ENCODE peak calls at places on chromosomes 16 and 17, in eight cellular contexts. One of them, this sample, is unnamed.

GRCh38 chr16:28146536-28146935 is 65.2 kb downstream of the XPO6 start:
- DNase-seq in NCI-H1436: no peak
- DNase-seq in EH: no peak
- DNase-seq in K562: no peak
- DNase-seq in C1 segment of cervical spinal cord: no peak
- DNase-seq in bronchial epithelial cell: no peak
- DNase-seq in stimulated activated CD8-positive, alpha-beta memory T cell treated with anti-CD3 and anti-CD28 coated beads, Interleukin-4, amount 100 ng/mL, for 4 hours: no peak
- DNase-seq in psoas muscle: no peak
- DNase-seq in this sample: no peak

GRCh38 chr17:13393841-13394710 is 207.7 kb downstream of the HS3ST3A1 start:
- DNase-seq in NCI-H1436: no peak
- DNase-seq in EH: peak
- DNase-seq in K562: no peak
- DNase-seq in C1 segment of cervical spinal cord: no peak
- DNase-seq in bronchial epithelial cell: peak
- DNase-seq in stimulated activated CD8-positive, alpha-beta memory T cell treated with anti-CD3 and anti-CD28 coated beads, Interleukin-4, amount 100 ng/mL, for 4 hours: no peak
- DNase-seq in psoas muscle: no peak
- DNase-seq in this sample: peak

GRCh38 chr16:17107450-17107849 is 363.3 kb downstream of the XYLT1 start:
- DNase-seq in NCI-H1436: no peak
- DNase-seq in EH: no peak
- DNase-seq in K562: no peak
- DNase-seq in C1 segment of cervical spinal cord: no peak
- DNase-seq in bronchial epithelial cell: no peak
- DNase-seq in stimulated activated CD8-positive, alpha-beta memory T cell treated with anti-CD3 and anti-CD28 coated beads, Interleukin-4, amount 100 ng/mL, for 4 hours: no peak
- DNase-seq in psoas muscle: no peak
- DNase-seq in this sample: no peak

GRCh38 chr17:27457731-27458523 is 1.7 kb downstream of the KSR1 start:
- DNase-seq in NCI-H1436: no peak
- DNase-seq in EH: peak
- DNase-seq in K562: peak
- DNase-seq in C1 segment of cervical spinal cord: no peak
- DNase-seq in bronchial epithelial cell: no peak
- DNase-seq in stimulated activated CD8-positive, alpha-beta memory T cell treated with anti-CD3 and anti-CD28 coated beads, Interleukin-4, amount 100 ng/mL, for 4 hours: no peak
- DNase-seq in psoas muscle: no peak
- DNase-seq in this sample: no peak

GRCh38 chr17:44589316-44590071 is 32.2 kb downstream of the FZD2 start:
- DNase-seq in NCI-H1436: no peak
- DNase-seq in EH: peak
- DNase-seq in K562: no peak
- DNase-seq in C1 segment of cervical spinal cord: no peak
- DNase-seq in bronchial epithelial cell: no peak
- DNase-seq in stimulated activated CD8-positive, alpha-beta memory T cell treated with anti-CD3 and anti-CD28 coated beads, Interleukin-4, amount 100 ng/mL, for 4 hours: no peak
- DNase-seq in psoas muscle: no peak
- DNase-seq in this sample: no peak

GRCh38 chr16:87560428-87561199 is 41.7 kb upstream of the JPH3 start:
- DNase-seq in NCI-H1436: no peak
- DNase-seq in EH: peak
- DNase-seq in K562: peak
- DNase-seq in C1 segment of cervical spinal cord: no peak
- DNase-seq in bronchial epithelial cell: no peak
- DNase-seq in stimulated activated CD8-positive, alpha-beta memory T cell treated with anti-CD3 and anti-CD28 coated beads, Interleukin-4, amount 100 ng/mL, for 4 hours: no peak
- DNase-seq in psoas muscle: no peak
- DNase-seq in this sample: peak

GRCh38 chr16:67641779-67642708 is 2.9 kb upstream of the CARMIL2 start:
- DNase-seq in NCI-H1436: no peak
- DNase-seq in EH: peak
- DNase-seq in K562: no peak
- DNase-seq in C1 segment of cervical spinal cord: no peak
- DNase-seq in bronchial epithelial cell: peak
- DNase-seq in stimulated activated CD8-positive, alpha-beta memory T cell treated with anti-CD3 and anti-CD28 coated beads, Interleukin-4, amount 100 ng/mL, for 4 hours: no peak
- DNase-seq in psoas muscle: peak
- DNase-seq in this sample: peak

GRCh38 chr16:68961778-68962402 is 118.6 kb downstream of the TANGO6 start:
- DNase-seq in NCI-H1436: no peak
- DNase-seq in EH: no peak
- DNase-seq in K562: no peak
- DNase-seq in C1 segment of cervical spinal cord: no peak
- DNase-seq in bronchial epithelial cell: no peak
- DNase-seq in stimulated activated CD8-positive, alpha-beta memory T cell treated with anti-CD3 and anti-CD28 coated beads, Interleukin-4, amount 100 ng/mL, for 4 hours: no peak
- DNase-seq in psoas muscle: no peak
- DNase-seq in this sample: no peak

GRCh38 chr17:73096866-73097265 is 4.4 kb upstream of the SLC39A11 start:
- DNase-seq in NCI-H1436: no peak
- DNase-seq in EH: no peak
- DNase-seq in K562: no peak
- DNase-seq in C1 segment of cervical spinal cord: no peak
- DNase-seq in bronchial epithelial cell: no peak
- DNase-seq in stimulated activated CD8-positive, alpha-beta memory T cell treated with anti-CD3 and anti-CD28 coated beads, Interleukin-4, amount 100 ng/mL, for 4 hours: no peak
- DNase-seq in psoas muscle: no peak
- DNase-seq in this sample: no peak

GRCh38 chr16:64455275-64455674 is 666.6 kb downstream of the CDH11 start:
- DNase-seq in NCI-H1436: no peak
- DNase-seq in EH: peak
- DNase-seq in K562: no peak
- DNase-seq in C1 segment of cervical spinal cord: no peak
- DNase-seq in bronchial epithelial cell: peak
- DNase-seq in stimulated activated CD8-positive, alpha-beta memory T cell treated with anti-CD3 and anti-CD28 coated beads, Interleukin-4, amount 100 ng/mL, for 4 hours: no peak
- DNase-seq in psoas muscle: no peak
- DNase-seq in this sample: peak

GRCh38 chr16:8848231-8848938 is 20.4 kb downstream of the CARHSP1 start:
- DNase-seq in NCI-H1436: no peak
- DNase-seq in EH: no peak
- DNase-seq in K562: peak
- DNase-seq in C1 segment of cervical spinal cord: no peak
- DNase-seq in bronchial epithelial cell: no peak
- DNase-seq in stimulated activated CD8-positive, alpha-beta memory T cell treated with anti-CD3 and anti-CD28 coated beads, Interleukin-4, amount 100 ng/mL, for 4 hours: no peak
- DNase-seq in psoas muscle: no peak
- DNase-seq in this sample: no peak

GRCh38 chr17:72569193-72569946 is 448.6 kb downstream of the SOX9 start:
- DNase-seq in NCI-H1436: no peak
- DNase-seq in EH: no peak
- DNase-seq in K562: no peak
- DNase-seq in C1 segment of cervical spinal cord: no peak
- DNase-seq in bronchial epithelial cell: no peak
- DNase-seq in stimulated activated CD8-positive, alpha-beta memory T cell treated with anti-CD3 and anti-CD28 coated beads, Interleukin-4, amount 100 ng/mL, for 4 hours: no peak
- DNase-seq in psoas muscle: no peak
- DNase-seq in this sample: no peak

GRCh38 chr17:39676198-39676819 is 8.1 kb downstream of the PNMT start:
- DNase-seq in NCI-H1436: peak
- DNase-seq in EH: peak
- DNase-seq in K562: peak
- DNase-seq in C1 segment of cervical spinal cord: no peak
- DNase-seq in bronchial epithelial cell: peak
- DNase-seq in stimulated activated CD8-positive, alpha-beta memory T cell treated with anti-CD3 and anti-CD28 coated beads, Interleukin-4, amount 100 ng/mL, for 4 hours: no peak
- DNase-seq in psoas muscle: no peak
- DNase-seq in this sample: no peak

GRCh38 chr17:36124879-36125824 is 21.5 kb downstream of the CCL4 start:
- DNase-seq in NCI-H1436: no peak
- DNase-seq in EH: no peak
- DNase-seq in K562: no peak
- DNase-seq in C1 segment of cervical spinal cord: no peak
- DNase-seq in bronchial epithelial cell: no peak
- DNase-seq in stimulated activated CD8-positive, alpha-beta memory T cell treated with anti-CD3 and anti-CD28 coated beads, Interleukin-4, amount 100 ng/mL, for 4 hours: no peak
- DNase-seq in psoas muscle: no peak
- DNase-seq in this sample: no peak

GRCh38 chr16:50246299-50247122 is 19.8 kb upstream of the ADCY7 start:
- DNase-seq in NCI-H1436: no peak
- DNase-seq in EH: no peak
- DNase-seq in K562: no peak
- DNase-seq in C1 segment of cervical spinal cord: no peak
- DNase-seq in bronchial epithelial cell: no peak
- DNase-seq in stimulated activated CD8-positive, alpha-beta memory T cell treated with anti-CD3 and anti-CD28 coated beads, Interleukin-4, amount 100 ng/mL, for 4 hours: no peak
- DNase-seq in psoas muscle: no peak
- DNase-seq in this sample: no peak

GRCh38 chr16:80417706-80418105 is 123.1 kb upstream of the DYNLRB2 start:
- DNase-seq in NCI-H1436: no peak
- DNase-seq in EH: no peak
- DNase-seq in K562: no peak
- DNase-seq in C1 segment of cervical spinal cord: no peak
- DNase-seq in bronchial epithelial cell: no peak
- DNase-seq in stimulated activated CD8-positive, alpha-beta memory T cell treated with anti-CD3 and anti-CD28 coated beads, Interleukin-4, amount 100 ng/mL, for 4 hours: no peak
- DNase-seq in psoas muscle: no peak
- DNase-seq in this sample: no peak

GRCh38 chr17:76517638-76518038 is 16.4 kb upstream of the RHBDF2 start:
- DNase-seq in NCI-H1436: no peak
- DNase-seq in EH: no peak
- DNase-seq in K562: no peak
- DNase-seq in C1 segment of cervical spinal cord: no peak
- DNase-seq in bronchial epithelial cell: no peak
- DNase-seq in stimulated activated CD8-positive, alpha-beta memory T cell treated with anti-CD3 and anti-CD28 coated beads, Interleukin-4, amount 100 ng/mL, for 4 hours: no peak
- DNase-seq in psoas muscle: no peak
- DNase-seq in this sample: peak

GRCh38 chr17:42598905-42599304 is 10.3 kb downstream of the RETREG3 start:
- DNase-seq in NCI-H1436: peak
- DNase-seq in EH: no peak
- DNase-seq in K562: no peak
- DNase-seq in C1 segment of cervical spinal cord: no peak
- DNase-seq in bronchial epithelial cell: no peak
- DNase-seq in stimulated activated CD8-positive, alpha-beta memory T cell treated with anti-CD3 and anti-CD28 coated beads, Interleukin-4, amount 100 ng/mL, for 4 hours: no peak
- DNase-seq in psoas muscle: no peak
- DNase-seq in this sample: no peak

This sample was measured in PC-3.